ENCODE peak calls at places on chromosomes 11 and 22, in six cellular contexts. K, Z, R, N, S and Y are unnamed samples.

GRCh38 chr11:79084382-79084781 is 356.4 kb downstream of the TENM4 start:
- DNase-seq in Z (no peak), N (no peak), S (no peak), R (no peak), K (no peak), Y (no peak)

GRCh38 chr11:42770444-42771065 is 541.2 kb upstream of the API5 start:
- DNase-seq in R (peak), K (no peak), N (no peak), S (peak), Z (no peak), Y (no peak)

GRCh38 chr11:111408789-111409727 is 30.0 kb upstream of the POU2AF1 start:
- DNase-seq in Z (no peak), S (peak), K (no peak), R (peak), N (no peak), Y (no peak)

GRCh38 chr11:96229354-96229973 is 113.5 kb downstream of the MAML2 start:
- DNase-seq in S (no peak), K (no peak), N (no peak), R (peak), Z (no peak), Y (no peak)

GRCh38 chr11:111707039-111707690 is 59.0 kb downstream of the PPP2R1B start:
- DNase-seq in K (no peak), Z (no peak), S (peak), R (no peak), N (peak), Y (no peak)

GRCh38 chr11:130760515-130761125 is 155.7 kb downstream of the SNX19 start:
- DNase-seq in K (no peak), Z (no peak), N (no peak), S (no peak), R (no peak), Y (no peak)

GRCh38 chr22:40414838-40415505 is 44.6 kb downstream of the SGSM3 start:
- DNase-seq in R (no peak), S (no peak), N (no peak), K (no peak), Z (no peak), Y (no peak)

GRCh38 chr11:61967177-61967923 is at the start of gene FTH1:
- DNase-seq in S (peak), K (peak), R (peak), Z (peak), N (peak), Y (peak)

GRCh38 chr11:118609380-118610219 is 2.2 kb downstream of the PHLDB1 start:
- DNase-seq in N (no peak), K (peak), R (peak), S (no peak), Z (no peak), Y (peak)

GRCh38 chr11:44528103-44528502 is 37.4 kb upstream of the CD82 start:
- DNase-seq in Z (no peak), K (no peak), N (no peak), S (no peak), R (no peak), Y (no peak)

GRCh38 chr22:29661355-29661754 is 57.9 kb downstream of the NF2 start:
- DNase-seq in K (no peak), N (no peak), Z (no peak), R (no peak), S (peak), Y (no peak)

GRCh38 chr11:134999490-135000066 is 587.5 kb upstream of the B3GAT1 start:
- DNase-seq in N (no peak), R (no peak), K (no peak), S (no peak), Z (no peak), Y (no peak)

GRCh38 chr11:95082576-95083001 is 7.1 kb upstream of the ENDOD1 start:
- DNase-seq in S (no peak), Z (no peak), N (no peak), K (no peak), R (no peak), Y (no peak)

GRCh38 chr11:3237119-3237518 is 4.9 kb upstream of the MRGPRE start:
- DNase-seq in N (no peak), K (no peak), Z (no peak), S (no peak), R (no peak), Y (no peak)

GRCh38 chr11:2743427-2744110 is 43.8 kb upstream of the KCNQ1OT1 start:
- DNase-seq in S (no peak), R (no peak), K (no peak), Z (no peak), N (no peak), Y (no peak)

GRCh38 chr22:49783036-49783746 is 44.5 kb downstream of the BRD1 start:
- DNase-seq in R (no peak), Z (no peak), N (peak), S (no peak), K (no peak), Y (no peak)